ENCODE peak calls at places on chromosomes 12 and 14, in eight cellular contexts. B, F, D, J, X, K, Z and M are unnamed samples.

GRCh38 chr14:73695997-73696396 is 18.2 kb downstream of the PNMA1 start:
- DNase-seq in B (no peak), F (no peak), D (no peak), J (no peak), X (no peak), K (no peak), Z (no peak), M (no peak)

GRCh38 chr12:54204316-54204715 is 15.5 kb upstream of the SMUG1 start:
- DNase-seq in B (no peak), F (no peak), D (no peak), J (no peak), X (no peak), K (no peak), Z (no peak), M (no peak)

GRCh38 chr14:105019861-105020814 is 745 bp downstream of the CDCA4 start:
- DNase-seq in B (no peak), F (no peak), D (peak), J (peak), X (peak), K (no peak), Z (no peak), M (peak)

GRCh38 chr14:84237881-84238280 is 1292.1 kb upstream of the FLRT2 start:
- DNase-seq in B (no peak), F (no peak), D (peak), J (peak), X (no peak), K (no peak), Z (no peak), M (peak)

GRCh38 chr12:32183646-32184045 is 77.0 kb downstream of the BICD1 start:
- DNase-seq in B (no peak), F (no peak), D (peak), J (no peak), X (no peak), K (no peak), Z (no peak), M (peak)

GRCh38 chr12:62934799-62935674 is at the start of gene PPM1H:
- DNase-seq in B (peak), F (peak), D (peak), J (peak), X (peak), K (peak), Z (no peak), M (peak)

GRCh38 chr12:75747572-75747995 is 236.2 kb upstream of the KRR1 start:
- DNase-seq in B (no peak), F (no peak), D (peak), J (peak), X (no peak), K (no peak), Z (no peak), M (peak)

GRCh38 chr12:79408665-79409064 is 282.1 kb downstream of the PAWR start:
- DNase-seq in B (no peak), F (no peak), D (no peak), J (no peak), X (no peak), K (no peak), Z (no peak), M (no peak)

GRCh38 chr14:99125616-99126431 is 146.2 kb downstream of the BCL11B start:
- DNase-seq in B (peak), F (no peak), D (no peak), J (no peak), X (no peak), K (no peak), Z (no peak), M (no peak)

GRCh38 chr14:100747021-100747586 is 20.4 kb downstream of the DLK1 start:
- DNase-seq in B (peak), F (no peak), D (peak), J (peak), X (no peak), K (peak), Z (peak), M (peak)

GRCh38 chr12:49357099-49357678 is 10.1 kb upstream of the SPATS2 start:
- DNase-seq in B (no peak), F (no peak), D (peak), J (peak), X (peak), K (no peak), Z (no peak), M (peak)

DNA sequence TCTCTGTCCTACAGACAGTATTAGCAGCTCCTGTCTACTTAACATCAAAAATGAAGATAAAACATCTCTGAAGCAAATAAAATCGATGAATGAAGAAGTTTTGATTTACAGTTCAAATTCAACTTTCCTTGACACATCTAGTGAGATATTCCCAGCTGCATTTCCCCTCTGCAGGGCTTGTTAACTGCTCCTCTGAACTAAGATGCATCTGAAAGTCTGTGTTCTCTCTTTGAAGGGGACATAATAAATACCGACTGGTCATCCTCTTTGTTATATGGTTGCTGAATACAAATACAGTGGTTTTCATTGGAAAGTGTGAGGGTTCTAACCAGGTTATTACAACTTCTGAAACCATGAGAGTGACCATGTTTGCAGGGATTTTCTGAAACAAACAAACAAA is 266.4 kb upstream of the SLC16A7 start:
- DNase-seq in B (no peak), F (no peak), D (no peak), J (no peak), X (no peak), K (no peak), Z (no peak), M (no peak)
- H3K4me3 ChIP-seq in B (no peak), F (no peak), D (no peak), J (no peak), X (no peak), K (no peak), Z (no peak), M (no peak)

GRCh38 chr14:80477388-80478160 is 266.3 kb upstream of the DIO2 start:
- DNase-seq in B (no peak), F (no peak), D (peak), J (peak), X (no peak), K (no peak), Z (no peak), M (no peak)
- TF ChIP-seq CTCF in B (no peak), F (no peak), D (no peak), J (no peak), X (no peak), K (no peak), Z (no peak), M (no peak)

GRCh38 chr12:113208041-113208934 is 13.0 kb upstream of the TPCN1 start:
- DNase-seq in B (no peak), F (peak), D (peak), J (peak), X (peak), K (no peak), Z (no peak), M (peak)
- H3K4me3 ChIP-seq in B (no peak), F (no peak), D (no peak), J (no peak), X (peak), K (no peak), Z (no peak), M (no peak)

GRCh38 chr12:25556136-25556535 is 3.1 kb upstream of the LMNTD1 start:
- DNase-seq in B (no peak), F (no peak), D (no peak), J (no peak), X (no peak), K (no peak), Z (no peak), M (no peak)

GRCh38 chr12:25558566-25558965 is 5.5 kb upstream of the LMNTD1 start:
- DNase-seq in B (no peak), F (no peak), D (peak), J (peak), X (no peak), K (no peak), Z (no peak), M (no peak)

GRCh38 chr12:25552681-25553080 is 402 bp downstream of the LMNTD1 start:
- DNase-seq in B (no peak), F (no peak), D (peak), J (peak), X (no peak), K (no peak), Z (peak), M (peak)

GRCh38 chr12:25553083-25553482 is at the start of gene LMNTD1:
- DNase-seq in B (no peak), F (no peak), D (peak), J (peak), X (no peak), K (no peak), Z (peak), M (peak)

GRCh38 chr12:25557830-25558436 is 4.8 kb upstream of the LMNTD1 start:
- DNase-seq in B (no peak), F (no peak), D (peak), J (peak), X (peak), K (no peak), Z (no peak), M (peak)
- TF ChIP-seq CTCF in B (peak), F (no peak), D (peak), J (peak), X (peak), K (no peak), Z (peak), M (peak)

GRCh38 chr12:24815087-24815423 is 133.8 kb downstream of the BCAT1 start:
- DNase-seq in B (no peak), F (no peak), D (no peak), J (no peak), X (no peak), K (no peak), Z (no peak), M (no peak)
- H3K4me3 ChIP-seq in B (no peak), F (no peak), D (no peak), J (no peak), X (no peak), K (no peak), Z (no peak), M (no peak)

GRCh38 chr14:34438438-34438837 is 23.6 kb downstream of the SPTSSA start:
- DNase-seq in B (no peak), F (no peak), D (no peak), J (no peak), X (no peak), K (no peak), Z (no peak), M (no peak)

GRCh38 chr14:34436960-34437728 is 24.9 kb downstream of the SPTSSA start:
- DNase-seq in B (no peak), F (no peak), D (no peak), J (peak), X (no peak), K (no peak), Z (no peak), M (peak)

GRCh38 chr14:34436118-34436905 is 25.7 kb downstream of the SPTSSA start:
- DNase-seq in B (no peak), F (no peak), D (peak), J (peak), X (peak), K (no peak), Z (no peak), M (peak)

GRCh38 chr14:34437729-34438080 is 24.3 kb downstream of the SPTSSA start:
- DNase-seq in B (no peak), F (no peak), D (no peak), J (no peak), X (no peak), K (no peak), Z (no peak), M (peak)

DNA sequence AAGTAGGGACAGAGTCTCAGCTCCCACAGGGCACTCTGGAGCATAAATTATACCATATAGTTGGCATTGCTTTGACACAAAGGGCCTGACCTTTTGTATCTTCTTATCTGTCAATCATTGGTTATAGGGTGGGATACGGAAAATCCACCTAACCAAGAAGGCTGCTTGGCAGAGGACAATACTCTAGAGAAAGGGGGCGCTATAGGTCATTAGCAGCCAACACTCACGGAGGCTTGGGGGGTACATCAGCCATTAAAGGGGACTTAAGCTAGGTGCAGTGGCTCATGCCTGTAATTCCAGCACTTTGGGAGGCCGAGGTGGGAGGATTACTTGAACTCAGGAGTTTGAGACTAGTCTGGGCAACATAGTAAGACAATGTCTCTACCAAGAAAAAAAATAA is 22.9 kb downstream of the SPTSSA start:
- DNase-seq in B (no peak), F (no peak), D (no peak), J (no peak), X (no peak), K (no peak), Z (no peak), M (no peak)
- TF ChIP-seq CTCF in B (no peak), F (no peak), D (no peak), J (no peak), X (peak), K (no peak), Z (no peak), M (no peak)

DNA sequence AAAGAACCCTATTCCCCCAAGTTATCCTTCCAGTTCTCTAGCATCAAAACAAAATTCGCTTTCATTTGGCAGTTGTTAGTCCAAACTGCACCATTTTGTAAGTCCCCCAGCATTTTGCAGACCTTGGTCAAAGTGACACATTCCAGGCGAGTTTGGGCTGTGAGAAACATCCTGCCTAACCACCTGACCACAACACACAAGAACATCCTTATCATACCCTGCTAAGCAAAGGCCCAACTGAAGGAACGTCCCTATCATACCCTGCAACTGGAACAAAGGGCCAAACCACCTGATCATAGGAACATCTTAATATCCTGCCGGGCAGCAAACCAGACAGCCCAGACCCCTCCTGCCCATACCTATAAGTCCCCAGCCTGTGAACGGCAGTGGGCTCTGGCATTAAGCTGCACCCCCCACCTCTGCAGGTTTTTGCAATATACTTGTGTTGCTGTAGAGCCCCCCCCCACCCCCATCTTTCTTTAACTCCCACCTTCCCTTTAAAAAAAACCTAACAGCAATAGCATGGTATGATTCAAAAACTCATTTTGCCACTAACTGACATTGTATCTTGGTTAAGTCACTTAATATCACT is 2.7 kb downstream of the PCNX4 start:
- DNase-seq in B (no peak), F (no peak), D (peak), J (peak), X (peak), K (no peak), Z (no peak), M (peak)
- H3K4me3 ChIP-seq in B (no peak), F (peak), D (peak), J (peak), X (peak), K (peak), Z (peak), M (peak)

DNA sequence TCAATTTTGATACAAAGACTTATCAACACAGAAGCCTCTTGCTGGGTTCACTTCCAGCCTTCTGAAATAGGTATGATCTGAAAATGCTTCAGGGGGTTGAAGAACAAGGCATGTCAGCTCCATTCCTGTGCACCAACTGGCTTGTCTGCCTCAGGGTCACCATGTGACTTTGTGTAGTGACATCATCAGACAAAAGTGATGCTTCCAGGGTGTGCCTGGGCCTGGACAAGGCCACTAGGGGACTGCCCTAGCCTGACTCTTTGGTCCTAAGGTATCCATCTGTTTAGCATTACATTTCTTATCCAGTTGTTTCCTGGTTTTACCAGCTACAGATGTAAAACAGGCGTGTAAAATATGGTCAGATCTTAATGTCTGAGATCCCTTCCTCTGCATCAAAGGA is 155.6 kb downstream of the CAND1 start:
- DNase-seq in B (no peak), F (no peak), D (no peak), J (no peak), X (no peak), K (no peak), Z (no peak), M (no peak)
- TF ChIP-seq CTCF in B (no peak), F (no peak), D (no peak), J (no peak), X (no peak), K (no peak), Z (no peak), M (no peak)

DNA sequence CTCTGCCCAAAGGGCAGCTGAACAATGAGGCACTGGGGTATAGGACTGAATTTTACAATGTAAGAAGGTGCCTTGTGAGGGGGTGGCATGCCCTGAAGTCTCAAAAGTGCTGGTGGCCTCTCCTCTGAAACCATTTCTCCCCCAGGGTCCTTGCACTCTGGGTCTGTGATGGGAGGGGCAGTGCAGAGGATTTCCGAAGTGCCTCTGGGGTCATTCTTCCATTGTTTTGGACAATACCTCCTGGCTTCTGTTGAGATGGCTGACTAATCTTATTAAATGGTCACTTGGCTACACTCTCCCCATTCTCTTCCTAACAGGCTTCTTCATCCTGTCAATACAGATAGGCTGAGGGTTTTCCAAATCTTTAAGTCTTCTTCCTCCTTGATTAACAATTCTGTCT is 59.3 kb downstream of the UNC79 start:
- DNase-seq in B (no peak), F (no peak), D (no peak), J (no peak), X (no peak), K (no peak), Z (no peak), M (no peak)
- H3K4me3 ChIP-seq in B (no peak), F (no peak), D (no peak), J (no peak), X (no peak), K (no peak), Z (no peak), M (no peak)

GRCh38 chr12:109934026-109934425 is 34.0 kb downstream of the TCHP start:
- DNase-seq in B (no peak), F (no peak), D (peak), J (peak), X (peak), K (no peak), Z (no peak), M (no peak)
- TF ChIP-seq CTCF in B (no peak), F (no peak), D (peak), J (peak), X (peak), K (no peak), Z (peak), M (peak)